ENCODE peak calls at places on chromosomes 4 and X, in ten cellular contexts. One of them, this sample, is unnamed.

GRCh38 chr4:78954048-78954666 is 14.9 kb upstream of the PAQR3 start:
- DNase-seq in AG20443: no peak
- DNase-seq in globus pallidus: no peak
- DNase-seq in Right ventricle myocardium inferior: no peak
- DNase-seq in ascending aorta: no peak
- DNase-seq in substantia nigra: no peak
- DNase-seq in activated naive CD4-positive, alpha-beta T cell treated with anti-CD3 and anti-CD28 coated beads, Interleukin-2, amount 50 U/mL, for 16 hours: no peak
- DNase-seq in activated T-helper 1 cell treated with anti-CD3 and anti-CD28 coated beads, Interleukin-12 subunit alpha, Interleukin-12 subunit beta, Interleukin-2, Interleukin-4 antibody, amounts not matched to agents 30 ng/mL and 10 ng/mL and 1 ng/mL, durations not matched to agents 14 hours and 24 hours and 36 hours: no peak
- DNase-seq in AG08395: no peak
- DNase-seq in MV-4-11: no peak
- DNase-seq in this sample: no peak

GRCh38 chr4:8732681-8733243 is 138.9 kb downstream of the HMX1 start:
- DNase-seq in activated T-helper 1 cell treated with anti-CD3 and anti-CD28 coated beads, Interleukin-12 subunit alpha, Interleukin-12 subunit beta, Interleukin-2, Interleukin-4 antibody, amounts not matched to agents 30 ng/mL and 10 ng/mL and 1 ng/mL, durations not matched to agents 14 hours and 24 hours and 36 hours: no peak
- DNase-seq in MV-4-11: no peak
- DNase-seq in globus pallidus: no peak
- DNase-seq in AG08395: no peak
- DNase-seq in ascending aorta: peak
- DNase-seq in AG20443: no peak
- DNase-seq in substantia nigra: no peak
- DNase-seq in Right ventricle myocardium inferior: no peak
- DNase-seq in activated naive CD4-positive, alpha-beta T cell treated with anti-CD3 and anti-CD28 coated beads, Interleukin-2, amount 50 U/mL, for 16 hours: no peak
- DNase-seq in this sample: peak

GRCh38 chrX:112008724-112009123 is 73.9 kb downstream of the TRPC5 start:
- DNase-seq in Right ventricle myocardium inferior: no peak
- DNase-seq in activated T-helper 1 cell treated with anti-CD3 and anti-CD28 coated beads, Interleukin-12 subunit alpha, Interleukin-12 subunit beta, Interleukin-2, Interleukin-4 antibody, amounts not matched to agents 30 ng/mL and 10 ng/mL and 1 ng/mL, durations not matched to agents 14 hours and 24 hours and 36 hours: no peak
- DNase-seq in AG08395: no peak
- DNase-seq in AG20443: no peak
- DNase-seq in activated naive CD4-positive, alpha-beta T cell treated with anti-CD3 and anti-CD28 coated beads, Interleukin-2, amount 50 U/mL, for 16 hours: no peak
- DNase-seq in globus pallidus: no peak
- DNase-seq in MV-4-11: peak
- DNase-seq in ascending aorta: no peak
- DNase-seq in substantia nigra: no peak
- DNase-seq in this sample: no peak

GRCh38 chrX:111892375-111892774 is 16.4 kb downstream of the TRPC5OS start:
- DNase-seq in AG08395: no peak
- DNase-seq in substantia nigra: no peak
- DNase-seq in ascending aorta: no peak
- DNase-seq in AG20443: no peak
- DNase-seq in globus pallidus: no peak
- DNase-seq in Right ventricle myocardium inferior: no peak
- DNase-seq in activated T-helper 1 cell treated with anti-CD3 and anti-CD28 coated beads, Interleukin-12 subunit alpha, Interleukin-12 subunit beta, Interleukin-2, Interleukin-4 antibody, amounts not matched to agents 30 ng/mL and 10 ng/mL and 1 ng/mL, durations not matched to agents 14 hours and 24 hours and 36 hours: no peak
- DNase-seq in activated naive CD4-positive, alpha-beta T cell treated with anti-CD3 and anti-CD28 coated beads, Interleukin-2, amount 50 U/mL, for 16 hours: no peak
- DNase-seq in MV-4-11: peak
- DNase-seq in this sample: no peak

GRCh38 chr4:76654796-76655195 is 219.8 kb downstream of the SHROOM3 start:
- DNase-seq in Right ventricle myocardium inferior: no peak
- DNase-seq in ascending aorta: no peak
- DNase-seq in globus pallidus: no peak
- DNase-seq in AG08395: peak
- DNase-seq in AG20443: peak
- DNase-seq in MV-4-11: no peak
- DNase-seq in substantia nigra: no peak
- DNase-seq in activated T-helper 1 cell treated with anti-CD3 and anti-CD28 coated beads, Interleukin-12 subunit alpha, Interleukin-12 subunit beta, Interleukin-2, Interleukin-4 antibody, amounts not matched to agents 30 ng/mL and 10 ng/mL and 1 ng/mL, durations not matched to agents 14 hours and 24 hours and 36 hours: no peak
- DNase-seq in activated naive CD4-positive, alpha-beta T cell treated with anti-CD3 and anti-CD28 coated beads, Interleukin-2, amount 50 U/mL, for 16 hours: no peak
- DNase-seq in this sample: no peak

GRCh38 chrX:111511477-111511876 is at the start of gene SERTM2:
- DNase-seq in globus pallidus: peak
- DNase-seq in substantia nigra: no peak
- DNase-seq in MV-4-11: peak
- DNase-seq in Right ventricle myocardium inferior: no peak
- DNase-seq in AG20443: no peak
- DNase-seq in activated T-helper 1 cell treated with anti-CD3 and anti-CD28 coated beads, Interleukin-12 subunit alpha, Interleukin-12 subunit beta, Interleukin-2, Interleukin-4 antibody, amounts not matched to agents 30 ng/mL and 10 ng/mL and 1 ng/mL, durations not matched to agents 14 hours and 24 hours and 36 hours: no peak
- DNase-seq in ascending aorta: no peak
- DNase-seq in activated naive CD4-positive, alpha-beta T cell treated with anti-CD3 and anti-CD28 coated beads, Interleukin-2, amount 50 U/mL, for 16 hours: no peak
- DNase-seq in AG08395: no peak
- DNase-seq in this sample: no peak

GRCh38 chr4:15778191-15778741 is at the start of gene CD38:
- DNase-seq in AG20443: peak
- DNase-seq in ascending aorta: no peak
- DNase-seq in globus pallidus: peak
- DNase-seq in activated T-helper 1 cell treated with anti-CD3 and anti-CD28 coated beads, Interleukin-12 subunit alpha, Interleukin-12 subunit beta, Interleukin-2, Interleukin-4 antibody, amounts not matched to agents 30 ng/mL and 10 ng/mL and 1 ng/mL, durations not matched to agents 14 hours and 24 hours and 36 hours: peak
- DNase-seq in activated naive CD4-positive, alpha-beta T cell treated with anti-CD3 and anti-CD28 coated beads, Interleukin-2, amount 50 U/mL, for 16 hours: peak
- DNase-seq in AG08395: peak
- DNase-seq in MV-4-11: peak
- DNase-seq in Right ventricle myocardium inferior: peak
- DNase-seq in substantia nigra: peak
- DNase-seq in this sample: no peak

GRCh38 chr4:10084651-10085320 is 31.8 kb downstream of the WDR1 start:
- DNase-seq in AG20443: no peak
- DNase-seq in MV-4-11: no peak
- DNase-seq in globus pallidus: no peak
- DNase-seq in ascending aorta: no peak
- DNase-seq in AG08395: no peak
- DNase-seq in activated naive CD4-positive, alpha-beta T cell treated with anti-CD3 and anti-CD28 coated beads, Interleukin-2, amount 50 U/mL, for 16 hours: peak
- DNase-seq in substantia nigra: no peak
- DNase-seq in Right ventricle myocardium inferior: peak
- DNase-seq in activated T-helper 1 cell treated with anti-CD3 and anti-CD28 coated beads, Interleukin-12 subunit alpha, Interleukin-12 subunit beta, Interleukin-2, Interleukin-4 antibody, amounts not matched to agents 30 ng/mL and 10 ng/mL and 1 ng/mL, durations not matched to agents 14 hours and 24 hours and 36 hours: no peak
- DNase-seq in this sample: peak

GRCh38 chrX:129557844-129558243 is 17.8 kb downstream of the OCRL start:
- DNase-seq in Right ventricle myocardium inferior: no peak
- DNase-seq in MV-4-11: no peak
- DNase-seq in activated naive CD4-positive, alpha-beta T cell treated with anti-CD3 and anti-CD28 coated beads, Interleukin-2, amount 50 U/mL, for 16 hours: no peak
- DNase-seq in substantia nigra: no peak
- DNase-seq in globus pallidus: no peak
- DNase-seq in ascending aorta: no peak
- DNase-seq in AG08395: no peak
- DNase-seq in activated T-helper 1 cell treated with anti-CD3 and anti-CD28 coated beads, Interleukin-12 subunit alpha, Interleukin-12 subunit beta, Interleukin-2, Interleukin-4 antibody, amounts not matched to agents 30 ng/mL and 10 ng/mL and 1 ng/mL, durations not matched to agents 14 hours and 24 hours and 36 hours: no peak
- DNase-seq in AG20443: no peak
- DNase-seq in this sample: no peak

GRCh38 chrX:14872355-14872754 is 514 bp downstream of the FANCB start:
- DNase-seq in Right ventricle myocardium inferior: no peak
- DNase-seq in MV-4-11: no peak
- DNase-seq in AG08395: no peak
- DNase-seq in globus pallidus: no peak
- DNase-seq in ascending aorta: no peak
- DNase-seq in AG20443: no peak
- DNase-seq in activated T-helper 1 cell treated with anti-CD3 and anti-CD28 coated beads, Interleukin-12 subunit alpha, Interleukin-12 subunit beta, Interleukin-2, Interleukin-4 antibody, amounts not matched to agents 30 ng/mL and 10 ng/mL and 1 ng/mL, durations not matched to agents 14 hours and 24 hours and 36 hours: no peak
- DNase-seq in activated naive CD4-positive, alpha-beta T cell treated with anti-CD3 and anti-CD28 coated beads, Interleukin-2, amount 50 U/mL, for 16 hours: no peak
- DNase-seq in substantia nigra: no peak
- DNase-seq in this sample: no peak

GRCh38 chrX:131729295-131729694 is 185.4 kb downstream of the OR13H1 start:
- DNase-seq in AG08395: peak
- DNase-seq in globus pallidus: no peak
- DNase-seq in activated naive CD4-positive, alpha-beta T cell treated with anti-CD3 and anti-CD28 coated beads, Interleukin-2, amount 50 U/mL, for 16 hours: no peak
- DNase-seq in Right ventricle myocardium inferior: no peak
- DNase-seq in activated T-helper 1 cell treated with anti-CD3 and anti-CD28 coated beads, Interleukin-12 subunit alpha, Interleukin-12 subunit beta, Interleukin-2, Interleukin-4 antibody, amounts not matched to agents 30 ng/mL and 10 ng/mL and 1 ng/mL, durations not matched to agents 14 hours and 24 hours and 36 hours: no peak
- DNase-seq in AG20443: no peak
- DNase-seq in ascending aorta: peak
- DNase-seq in substantia nigra: peak
- DNase-seq in MV-4-11: no peak
- DNase-seq in this sample: no peak

GRCh38 chr4:153116801-153117200 is 87.4 kb upstream of the TRIM2 start:
- DNase-seq in MV-4-11: no peak
- DNase-seq in substantia nigra: no peak
- DNase-seq in activated T-helper 1 cell treated with anti-CD3 and anti-CD28 coated beads, Interleukin-12 subunit alpha, Interleukin-12 subunit beta, Interleukin-2, Interleukin-4 antibody, amounts not matched to agents 30 ng/mL and 10 ng/mL and 1 ng/mL, durations not matched to agents 14 hours and 24 hours and 36 hours: no peak
- DNase-seq in Right ventricle myocardium inferior: no peak
- DNase-seq in AG08395: no peak
- DNase-seq in ascending aorta: no peak
- DNase-seq in AG20443: no peak
- DNase-seq in activated naive CD4-positive, alpha-beta T cell treated with anti-CD3 and anti-CD28 coated beads, Interleukin-2, amount 50 U/mL, for 16 hours: no peak
- DNase-seq in globus pallidus: no peak
- DNase-seq in this sample: no peak

GRCh38 chr4:10160280-10160856 is 43.8 kb upstream of the WDR1 start:
- DNase-seq in MV-4-11: no peak
- DNase-seq in globus pallidus: peak
- DNase-seq in AG08395: peak
- DNase-seq in AG20443: peak
- DNase-seq in activated T-helper 1 cell treated with anti-CD3 and anti-CD28 coated beads, Interleukin-12 subunit alpha, Interleukin-12 subunit beta, Interleukin-2, Interleukin-4 antibody, amounts not matched to agents 30 ng/mL and 10 ng/mL and 1 ng/mL, durations not matched to agents 14 hours and 24 hours and 36 hours: no peak
- DNase-seq in substantia nigra: no peak
- DNase-seq in Right ventricle myocardium inferior: no peak
- DNase-seq in activated naive CD4-positive, alpha-beta T cell treated with anti-CD3 and anti-CD28 coated beads, Interleukin-2, amount 50 U/mL, for 16 hours: no peak
- DNase-seq in ascending aorta: no peak
- DNase-seq in this sample: no peak

GRCh38 chrX:11386001-11386523 is 92.8 kb downstream of the AMELX start:
- DNase-seq in substantia nigra: no peak
- DNase-seq in Right ventricle myocardium inferior: no peak
- DNase-seq in activated T-helper 1 cell treated with anti-CD3 and anti-CD28 coated beads, Interleukin-12 subunit alpha, Interleukin-12 subunit beta, Interleukin-2, Interleukin-4 antibody, amounts not matched to agents 30 ng/mL and 10 ng/mL and 1 ng/mL, durations not matched to agents 14 hours and 24 hours and 36 hours: no peak
- DNase-seq in AG08395: peak
- DNase-seq in globus pallidus: no peak
- DNase-seq in activated naive CD4-positive, alpha-beta T cell treated with anti-CD3 and anti-CD28 coated beads, Interleukin-2, amount 50 U/mL, for 16 hours: no peak
- DNase-seq in MV-4-11: peak
- DNase-seq in AG20443: peak
- DNase-seq in ascending aorta: peak
- DNase-seq in this sample: no peak

GRCh38 chr4:54658321-54659093 is 750 bp downstream of the KIT start:
- DNase-seq in MV-4-11: peak
- DNase-seq in activated T-helper 1 cell treated with anti-CD3 and anti-CD28 coated beads, Interleukin-12 subunit alpha, Interleukin-12 subunit beta, Interleukin-2, Interleukin-4 antibody, amounts not matched to agents 30 ng/mL and 10 ng/mL and 1 ng/mL, durations not matched to agents 14 hours and 24 hours and 36 hours: no peak
- DNase-seq in AG20443: peak
- DNase-seq in globus pallidus: peak
- DNase-seq in substantia nigra: peak
- DNase-seq in ascending aorta: peak
- DNase-seq in activated naive CD4-positive, alpha-beta T cell treated with anti-CD3 and anti-CD28 coated beads, Interleukin-2, amount 50 U/mL, for 16 hours: peak
- DNase-seq in Right ventricle myocardium inferior: peak
- DNase-seq in AG08395: peak
- DNase-seq in this sample: peak

GRCh38 chr4:47863486-47863885 is 25.6 kb upstream of the CORIN start:
- DNase-seq in activated T-helper 1 cell treated with anti-CD3 and anti-CD28 coated beads, Interleukin-12 subunit alpha, Interleukin-12 subunit beta, Interleukin-2, Interleukin-4 antibody, amounts not matched to agents 30 ng/mL and 10 ng/mL and 1 ng/mL, durations not matched to agents 14 hours and 24 hours and 36 hours: no peak
- DNase-seq in AG20443: no peak
- DNase-seq in MV-4-11: no peak
- DNase-seq in ascending aorta: no peak
- DNase-seq in AG08395: no peak
- DNase-seq in Right ventricle myocardium inferior: no peak
- DNase-seq in activated naive CD4-positive, alpha-beta T cell treated with anti-CD3 and anti-CD28 coated beads, Interleukin-2, amount 50 U/mL, for 16 hours: no peak
- DNase-seq in substantia nigra: no peak
- DNase-seq in globus pallidus: no peak
- DNase-seq in this sample: no peak

GRCh38 chr4:170090667-170091052 is 904 bp upstream of the AADAT start:
- DNase-seq in activated naive CD4-positive, alpha-beta T cell treated with anti-CD3 and anti-CD28 coated beads, Interleukin-2, amount 50 U/mL, for 16 hours: no peak
- DNase-seq in substantia nigra: no peak
- DNase-seq in MV-4-11: no peak
- DNase-seq in globus pallidus: no peak
- DNase-seq in ascending aorta: no peak
- DNase-seq in AG20443: no peak
- DNase-seq in AG08395: no peak
- DNase-seq in activated T-helper 1 cell treated with anti-CD3 and anti-CD28 coated beads, Interleukin-12 subunit alpha, Interleukin-12 subunit beta, Interleukin-2, Interleukin-4 antibody, amounts not matched to agents 30 ng/mL and 10 ng/mL and 1 ng/mL, durations not matched to agents 14 hours and 24 hours and 36 hours: no peak
- DNase-seq in Right ventricle myocardium inferior: no peak
- DNase-seq in this sample: no peak

GRCh38 chr4:39576268-39576667 is 49.0 kb upstream of the UGDH start:
- DNase-seq in ascending aorta: no peak
- DNase-seq in activated T-helper 1 cell treated with anti-CD3 and anti-CD28 coated beads, Interleukin-12 subunit alpha, Interleukin-12 subunit beta, Interleukin-2, Interleukin-4 antibody, amounts not matched to agents 30 ng/mL and 10 ng/mL and 1 ng/mL, durations not matched to agents 14 hours and 24 hours and 36 hours: no peak
- DNase-seq in Right ventricle myocardium inferior: no peak
- DNase-seq in activated naive CD4-positive, alpha-beta T cell treated with anti-CD3 and anti-CD28 coated beads, Interleukin-2, amount 50 U/mL, for 16 hours: no peak
- DNase-seq in AG08395: peak
- DNase-seq in globus pallidus: no peak
- DNase-seq in substantia nigra: no peak
- DNase-seq in MV-4-11: no peak
- DNase-seq in AG20443: peak
- DNase-seq in this sample: no peak

GRCh38 chrX:28188526-28188925 is 207.3 kb upstream of the DCAF8L1 start:
- DNase-seq in Right ventricle myocardium inferior: no peak
- DNase-seq in activated naive CD4-positive, alpha-beta T cell treated with anti-CD3 and anti-CD28 coated beads, Interleukin-2, amount 50 U/mL, for 16 hours: no peak
- DNase-seq in globus pallidus: no peak
- DNase-seq in ascending aorta: no peak
- DNase-seq in substantia nigra: no peak
- DNase-seq in activated T-helper 1 cell treated with anti-CD3 and anti-CD28 coated beads, Interleukin-12 subunit alpha, Interleukin-12 subunit beta, Interleukin-2, Interleukin-4 antibody, amounts not matched to agents 30 ng/mL and 10 ng/mL and 1 ng/mL, durations not matched to agents 14 hours and 24 hours and 36 hours: no peak
- DNase-seq in AG08395: no peak
- DNase-seq in MV-4-11: no peak
- DNase-seq in AG20443: no peak
- DNase-seq in this sample: no peak